ENCODE peak calls at places on chromosome 3, in seven cellular contexts. Q, X, E, F, Z, O and T are unnamed samples.

GRCh38 chr3:37480003-37480402 is 305.6 kb upstream of the LRRFIP2 start:
- DNase-seq in Q (peak; percentile 77), X (no peak), E (no peak), F (no peak), Z (no peak), O (no peak), T (no peak)

GRCh38 chr3:43194490-43195115 is 88.7 kb upstream of the POMGNT2 start:
- DNase-seq in Q (no peak), X (no peak), E (no peak), F (no peak), Z (no peak), O (no peak), T (peak; percentile 48)

GRCh38 chr3:134036291-134036690 is 6.6 kb upstream of the SLCO2A1 start:
- DNase-seq in Q (no peak), X (no peak), E (no peak), F (no peak), Z (no peak), O (no peak), T (no peak)

GRCh38 chr3:37772773-37773291 is 88.8 kb upstream of the CTDSPL start:
- DNase-seq in Q (no peak), X (no peak), E (no peak), F (no peak), Z (no peak), O (no peak), T (no peak)

GRCh38 chr3:188796122-188796631 is 375.6 kb upstream of the TPRG1 start:
- DNase-seq in Q (no peak), X (no peak), E (no peak), F (peak; percentile 97), Z (peak; percentile 80), O (no peak), T (peak; percentile 43)

GRCh38 chr3:115825046-115825445 is 201.7 kb downstream of the GAP43 start:
- DNase-seq in Q (no peak), X (no peak), E (no peak), F (peak; percentile 80), Z (peak; percentile 37), O (no peak), T (peak; percentile 21)

GRCh38 chr3:25897019-25897418 is 107.1 kb downstream of the OXSM start:
- DNase-seq in Q (no peak), X (no peak), E (no peak), F (no peak), Z (no peak), O (peak; percentile 48), T (peak; percentile 30)

GRCh38 chr3:63914312-63914711 is 2.1 kb upstream of the SCAANT1 start:
- DNase-seq in Q (no peak), X (no peak), E (peak; percentile 58), F (peak; percentile 30), Z (peak; percentile 70), O (no peak), T (no peak)

GRCh38 chr3:179716811-179717210 is 64.0 kb downstream of the USP13 start:
- DNase-seq in Q (no peak), X (no peak), E (no peak), F (peak; percentile 93), Z (peak; percentile 57), O (no peak), T (no peak)

GRCh38 chr3:143216709-143217182 is 97.2 kb downstream of the CHST2 start:
- DNase-seq in Q (no peak), X (no peak), E (no peak), F (no peak), Z (no peak), O (no peak), T (no peak)

GRCh38 chr3:44976002-44976815 is at the start of the genes EXOSC7 and ZDHHC3:
- DNase-seq in Q (peak; percentile 98), X (peak; percentile 89), E (peak; percentile 84), F (peak; percentile 81), Z (peak; percentile 87), O (peak; percentile 82), T (peak; percentile 94)

GRCh38 chr3:141450727-141451378 is 36.0 kb upstream of the RASA2 start:
- DNase-seq in Q (no peak), X (no peak), E (no peak), F (no peak), Z (no peak), O (no peak), T (no peak)

GRCh38 chr3:38536686-38537085 is 40.5 kb downstream of the EXOG start:
- DNase-seq in Q (no peak), X (no peak), E (no peak), F (no peak), Z (no peak), O (no peak), T (no peak)

GRCh38 chr3:156432563-156432962 is 122.4 kb downstream of the SSR3 start:
- DNase-seq in Q (no peak), X (no peak), E (no peak), F (no peak), Z (no peak), O (no peak), T (no peak)

GRCh38 chr3:185744997-185745843 is 79.6 kb downstream of the IGF2BP2 start:
- DNase-seq in Q (no peak), X (no peak), E (no peak), F (peak; percentile 96), Z (peak; percentile 96), O (no peak), T (no peak)

GRCh38 chr3:89467886-89468479 is 360.6 kb downstream of the EPHA3 start:
- DNase-seq in Q (no peak), X (no peak), E (no peak), F (no peak), Z (no peak), O (no peak), T (no peak)

GRCh38 chr3:20028846-20029430 is 11.3 kb upstream of the KAT2B start:
- DNase-seq in Q (no peak), X (no peak), E (no peak), F (no peak), Z (no peak), O (no peak), T (no peak)

GRCh38 chr3:108223928-108224327 is 1.7 kb upstream of the IFT57 start:
- DNase-seq in Q (no peak), X (no peak), E (no peak), F (peak; percentile 48), Z (no peak), O (no peak), T (no peak)

GRCh38 chr3:173501941-173502489 is 104.5 kb downstream of the NLGN1 start:
- DNase-seq in Q (no peak), X (no peak), E (no peak), F (peak; percentile 4), Z (no peak), O (no peak), T (no peak)

GRCh38 chr3:150184426-150185071 is 213.9 kb upstream of the PFN2 start:
- DNase-seq in Q (no peak), X (no peak), E (no peak), F (peak; percentile 11), Z (peak; percentile 8), O (no peak), T (peak; percentile 33)

GRCh38 chr3:79517766-79518413 is 249.9 kb downstream of the ROBO1 start:
- DNase-seq in Q (peak; percentile 29), X (no peak), E (no peak), F (peak; percentile 39), Z (peak; percentile 6), O (peak; percentile 14), T (peak; percentile 55)

GRCh38 chr3:41267975-41268640 is 68.8 kb downstream of the CTNNB1 start:
- DNase-seq in Q (no peak), X (no peak), E (no peak), F (peak; percentile 98), Z (peak; percentile 95), O (peak; percentile 47), T (peak; percentile 66)

DNA sequence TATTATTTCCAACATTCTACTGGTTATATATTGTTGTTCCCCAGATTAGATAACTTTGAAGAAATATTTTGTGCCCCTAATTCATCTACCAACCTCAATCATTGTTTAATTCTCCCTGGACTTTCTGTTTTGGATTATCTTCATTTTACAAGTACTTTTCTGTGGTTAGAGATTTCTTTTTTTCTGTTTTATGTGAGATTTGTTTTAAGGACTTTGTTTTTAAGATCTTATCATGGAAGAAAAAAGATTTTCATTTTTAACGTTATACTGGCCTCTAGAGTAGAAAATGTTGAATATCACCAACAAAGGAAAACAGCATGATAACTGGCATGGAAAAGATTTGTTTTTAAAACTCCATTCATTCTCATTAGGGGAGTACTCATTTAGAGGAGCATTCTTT is 210.9 kb upstream of the KCNMB2 start:
- DNase-seq in Q (peak; percentile 22), X (no peak), E (no peak), F (peak; percentile 64), Z (no peak), O (no peak), T (peak; percentile 15)
- TF ChIP-seq CTCF in Q (peak; percentile 68), X (peak; percentile 51), E (peak; percentile 62), F (peak; percentile 64), Z (peak; percentile 49), O (peak; percentile 34), T (peak; percentile 68)

DNA sequence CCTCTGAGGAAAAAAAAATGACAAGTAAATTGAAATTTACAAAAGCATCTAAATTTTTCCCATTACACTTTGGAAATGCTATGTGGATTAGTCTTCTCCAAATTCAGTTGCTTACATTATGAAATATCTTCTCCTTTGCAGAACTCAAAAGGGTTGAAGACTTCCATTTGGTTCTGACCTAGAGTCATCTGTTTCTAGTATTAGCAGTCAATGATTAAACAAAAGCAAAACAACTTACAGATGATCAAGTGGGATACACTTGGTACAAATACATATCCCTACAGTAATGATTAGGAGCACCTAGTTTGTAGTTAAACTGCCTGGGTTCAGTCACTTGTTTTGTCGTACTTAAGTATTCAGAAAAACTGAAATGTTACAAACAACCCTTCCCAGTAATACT is 136.2 kb downstream of the MBNL1 start:
- DNase-seq in Q (no peak), X (no peak), E (no peak), F (no peak), Z (no peak), O (no peak), T (no peak)
- H3K4me1 ChIP-seq in Q (peaks cover 4% of the 10 kb centered on the region), X (peaks cover 79% of the 10 kb centered on the region), E (peaks cover 6% of the 10 kb centered on the region), F (peaks cover 14% of the 10 kb centered on the region), Z (no peaks in the 10 kb centered on the region), O (peaks cover 19% of the 10 kb centered on the region), T (peaks cover 30% of the 10 kb centered on the region)

DNA sequence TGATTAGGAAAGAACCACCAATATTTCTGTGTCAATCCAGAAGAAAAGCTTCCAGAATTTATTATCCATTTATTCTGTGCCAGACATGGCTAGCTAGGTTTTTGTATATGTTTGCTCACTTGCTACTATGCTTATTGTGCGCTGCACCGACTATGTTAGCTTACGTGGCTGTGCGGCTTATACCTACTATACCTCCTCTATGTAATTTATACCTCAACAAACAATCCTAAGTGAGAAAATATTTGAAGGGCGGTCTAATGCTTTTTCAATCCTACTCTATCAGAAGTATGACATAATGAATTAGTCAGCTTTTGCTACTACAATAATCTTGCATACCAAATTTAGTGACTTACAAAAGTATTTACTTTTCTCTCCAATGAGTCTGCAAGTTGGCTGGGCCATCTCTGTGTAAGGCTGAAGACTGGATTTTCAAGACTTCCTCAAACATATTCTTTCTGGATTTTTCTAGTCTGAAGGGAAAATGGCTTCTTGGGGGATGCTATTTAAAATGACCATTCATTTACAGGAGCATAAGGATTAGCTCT is 391.2 kb upstream of the NECTIN3 start:
- DNase-seq in Q (no peak), X (no peak), E (no peak), F (peak; percentile 64), Z (no peak), O (no peak), T (no peak)
- TF ChIP-seq CTCF in Q (no peak), X (no peak), E (no peak), F (no peak), Z (no peak), O (no peak), T (no peak)

DNA sequence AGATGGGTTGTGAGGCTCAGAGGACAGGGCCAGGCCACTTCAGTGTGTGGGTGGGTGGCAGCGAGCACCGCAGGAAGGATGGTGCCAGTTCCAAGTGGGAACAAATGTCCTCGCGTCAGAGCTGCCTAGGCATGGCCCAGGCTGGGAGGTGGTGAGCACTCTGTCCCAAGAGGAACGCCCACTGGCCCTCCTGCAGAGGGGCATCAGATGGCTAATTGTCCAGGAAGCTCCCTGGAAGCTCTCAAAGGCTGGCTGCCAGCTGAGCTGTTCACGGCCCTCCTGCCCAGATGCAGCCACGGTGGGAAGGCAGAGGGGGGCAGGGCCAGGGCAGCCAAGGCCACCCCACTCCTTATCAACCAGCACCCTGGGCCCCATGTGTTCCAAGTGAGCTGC is 55.2 kb downstream of the IQSEC1 start:
- DNase-seq in Q (peak; percentile 87), X (peak; percentile 53), E (no peak), F (no peak), Z (no peak), O (no peak), T (no peak)
- H3K4me1 ChIP-seq in Q (peaks cover 92% of the 10 kb centered on the region), X (peaks cover 23% of the 10 kb centered on the region), E (peaks cover 12% of the 10 kb centered on the region), F (peaks cover 32% of the 10 kb centered on the region), Z (peaks cover 5% of the 10 kb centered on the region), O (no peaks in the 10 kb centered on the region), T (peaks cover 18% of the 10 kb centered on the region)